ENCODE peak calls at places on chromosomes 11 and 22, in ten cellular contexts. S, V, N, Q, W, D, R, C, G and B are unnamed samples.

GRCh38 chr11:130420478-130421198 is 7.8 kb downstream of the ADAMTS8 start:
- DNase-seq in R (no peak), C (no peak), D (no peak), V (no peak), Q (no peak), S (no peak), G (no peak), W (no peak), N (no peak), B (no peak)

GRCh38 chr11:32213223-32213622 is 122.3 kb downstream of the RCN1 start:
- DNase-seq in D (no peak), C (no peak), G (no peak), R (no peak), V (no peak), S (no peak), Q (no peak), W (peak), N (no peak), B (no peak)

GRCh38 chr22:26658161-26658560 is 773 bp downstream of the MIAT start:
- DNase-seq in R (no peak), D (no peak), C (no peak), N (no peak), S (no peak), W (no peak), G (no peak), V (no peak), Q (no peak), B (no peak)

GRCh38 chr11:31477528-31478255 is 31.7 kb downstream of the IMMP1L start:
- DNase-seq in S (no peak), W (no peak), G (no peak), C (no peak), V (no peak), Q (no peak), R (no peak), N (no peak), D (no peak), B (peak)

GRCh38 chr11:123536690-123537437 is 106.8 kb downstream of the GRAMD1B start:
- DNase-seq in S (no peak), V (no peak), N (no peak), G (no peak), R (no peak), D (no peak), C (no peak), Q (peak), W (peak), B (no peak)

GRCh38 chr11:78022397-78023396 is at the start of gene KCTD14:
- DNase-seq in C (no peak), G (no peak), R (no peak), D (no peak), S (no peak), W (peak), N (peak), Q (no peak), V (peak), B (peak)

GRCh38 chr11:105137286-105137685 is 2.3 kb downstream of the CARD18 start:
- DNase-seq in N (no peak), S (no peak), Q (no peak), D (no peak), R (no peak), C (no peak), W (peak), G (no peak), V (no peak), B (no peak)

GRCh38 chr11:19939415-19939929 is 220.8 kb downstream of the DBX1 start:
- DNase-seq in G (no peak), D (no peak), R (no peak), C (no peak), W (no peak), V (no peak), N (no peak), Q (no peak), S (no peak), B (no peak)

GRCh38 chr11:95414217-95414616 is 183.2 kb upstream of the SESN3 start:
- DNase-seq in V (no peak), G (no peak), S (no peak), C (no peak), R (no peak), D (no peak), Q (no peak), W (no peak), N (no peak), B (no peak)

GRCh38 chr22:30691204-30691603 is 3.5 kb upstream of the OSBP2 start:
- DNase-seq in R (no peak), V (no peak), S (no peak), G (no peak), D (no peak), Q (no peak), C (no peak), N (no peak), W (no peak), B (no peak)

GRCh38 chr11:58006940-58007339 is 16.7 kb upstream of the OR9Q1 start:
- DNase-seq in Q (no peak), C (no peak), D (no peak), S (no peak), W (peak), N (no peak), G (no peak), R (no peak), V (no peak), B (no peak)

GRCh38 chr22:24592846-24593809 is at the start of gene LRRC75B:
- DNase-seq in G (no peak), S (no peak), Q (peak), R (peak), V (peak), C (peak), N (peak), W (peak), D (peak), B (peak)

GRCh38 chr22:22196018-22196533 is 48.5 kb upstream of the VPREB1 start:
- DNase-seq in V (no peak), Q (no peak), R (no peak), G (no peak), C (no peak), D (no peak), W (no peak), S (no peak), N (no peak), B (no peak)

GRCh38 chr22:17970205-17970708 is 54.1 kb downstream of the MICAL3 start:
- DNase-seq in D (no peak), R (no peak), S (no peak), W (peak), N (no peak), C (no peak), V (no peak), G (no peak), Q (no peak), B (peak)

GRCh38 chr11:115126515-115127208 is 377.6 kb downstream of the CADM1 start:
- DNase-seq in N (no peak), V (no peak), Q (no peak), W (no peak), D (no peak), G (no peak), S (no peak), R (no peak), C (no peak), B (no peak)

GRCh38 chr11:34620820-34621792 is at the start of gene EHF:
- DNase-seq in W (no peak), N (peak), R (no peak), V (no peak), C (no peak), D (no peak), G (no peak), S (no peak), Q (no peak), B (no peak)

GRCh38 chr22:27685971-27686370 is 115.6 kb downstream of the MN1 start:
- DNase-seq in N (no peak), D (no peak), C (no peak), R (no peak), V (no peak), Q (no peak), G (no peak), W (no peak), S (no peak), B (no peak)

GRCh38 chr22:17972385-17973181 is 51.8 kb downstream of the MICAL3 start:
- DNase-seq in C (no peak), N (no peak), D (no peak), W (peak), Q (no peak), R (no peak), S (no peak), V (peak), G (no peak), B (no peak)

GRCh38 chr11:61776561-61777075 is 15.8 kb downstream of the TMEM258 start:
- DNase-seq in R (peak), D (peak), G (peak), Q (peak), W (peak), S (peak), N (peak), V (peak), C (peak), B (peak)

GRCh38 chr22:20508815-20509271 is 1.4 kb downstream of the MED15 start:
- DNase-seq in D (no peak), Q (no peak), V (no peak), S (no peak), G (no peak), N (no peak), R (no peak), C (no peak), W (peak), B (no peak)